ENCODE peak calls at places on chromosomes 12 and 14, in ten cellular contexts. N is left ventricle myocardium inferior; P is tibial nerve; T is colonic mucosa; D is right cardiac atrium; Y is HCT116; K is lower leg skin; E is GM12865; G is CD8-positive, alpha-beta memory T cell; U is mammary epithelial cell. B is an unnamed sample.

GRCh38 chr14:99576761-99577705 is 27.0 kb downstream of the CCDC85C start:
- DNase-seq in E (no peak), G (no peak), K (no peak), Y (no peak), P (no peak), T (no peak), D (no peak), N (no peak), U (no peak), B (no peak)

GRCh38 chr12:120960657-120961056 is 17.7 kb upstream of the HNF1A start:
- DNase-seq in G (no peak), Y (no peak), U (no peak), P (no peak), T (no peak), N (no peak), E (peak), D (no peak), K (no peak), B (no peak)

GRCh38 chr14:58864751-58865519 is 227.2 kb downstream of the DACT1 start:
- DNase-seq in N (no peak), T (no peak), U (no peak), P (no peak), G (no peak), Y (no peak), K (no peak), E (no peak), D (no peak), B (no peak)

GRCh38 chr12:70928066-70928465 is 7.5 kb upstream of the PTPRR start:
- DNase-seq in K (no peak), P (no peak), G (no peak), D (no peak), U (no peak), Y (no peak), T (no peak), E (no peak), N (no peak), B (no peak)

GRCh38 chr12:31089072-31089471 is 15.4 kb downstream of the DDX11 start:
- DNase-seq in D (no peak), T (no peak), E (no peak), U (no peak), N (no peak), K (no peak), P (no peak), G (no peak), Y (no peak), B (no peak)

GRCh38 chr12:68454855-68455254 is 122.7 kb upstream of the MDM1 start:
- DNase-seq in P (no peak), G (no peak), T (no peak), Y (no peak), E (no peak), D (no peak), K (no peak), N (no peak), U (no peak), B (no peak)

GRCh38 chr12:42296503-42297109 is 29.3 kb downstream of the ZCRB1 start:
- DNase-seq in P (no peak), Y (no peak), D (no peak), K (no peak), E (peak), U (no peak), T (no peak), G (no peak), N (no peak), B (no peak)

GRCh38 chr14:54440870-54441868 is at the start of gene CNIH1:
- DNase-seq in G (peak), E (peak), N (peak), T (peak), K (peak), P (peak), U (peak), D (peak), Y (peak), B (peak)

GRCh38 chr14:87990687-87991086 is 2.3 kb downstream of the GALC start:
- DNase-seq in Y (no peak), G (no peak), D (no peak), N (no peak), K (peak), P (no peak), E (no peak), U (no peak), T (no peak), B (no peak)

GRCh38 chr12:48356041-48356768 is 5.5 kb upstream of the ZNF641 start:
- DNase-seq in U (peak), P (no peak), E (no peak), K (no peak), T (no peak), N (no peak), G (no peak), D (no peak), Y (no peak), B (no peak)

GRCh38 chr12:16949351-16949750 is 343.4 kb upstream of the LMO3 start:
- DNase-seq in G (no peak), N (no peak), K (no peak), U (no peak), D (no peak), Y (no peak), E (no peak), T (no peak), P (no peak), B (no peak)

GRCh38 chr12:105993766-105994165 is 145.0 kb downstream of the NUAK1 start:
- DNase-seq in G (no peak), P (no peak), T (no peak), D (peak), E (no peak), K (no peak), N (no peak), Y (no peak), U (no peak), B (no peak)
- H3K4me3 ChIP-seq in G (no peak), P (no peak), T (no peak), D (no peak), E (no peak), K (no peak), N (no peak), Y (no peak), U (no peak), B (no peak)

GRCh38 chr12:26389303-26389702 is 193.9 kb downstream of the SSPN start:
- DNase-seq in K (no peak), T (no peak), U (no peak), Y (no peak), G (no peak), N (no peak), P (no peak), D (no peak), E (no peak), B (no peak)
- H3K4me3 ChIP-seq in K (no peak), T (no peak), U (no peak), Y (no peak), G (no peak), N (no peak), P (no peak), D (no peak), E (no peak), B (no peak)

DNA sequence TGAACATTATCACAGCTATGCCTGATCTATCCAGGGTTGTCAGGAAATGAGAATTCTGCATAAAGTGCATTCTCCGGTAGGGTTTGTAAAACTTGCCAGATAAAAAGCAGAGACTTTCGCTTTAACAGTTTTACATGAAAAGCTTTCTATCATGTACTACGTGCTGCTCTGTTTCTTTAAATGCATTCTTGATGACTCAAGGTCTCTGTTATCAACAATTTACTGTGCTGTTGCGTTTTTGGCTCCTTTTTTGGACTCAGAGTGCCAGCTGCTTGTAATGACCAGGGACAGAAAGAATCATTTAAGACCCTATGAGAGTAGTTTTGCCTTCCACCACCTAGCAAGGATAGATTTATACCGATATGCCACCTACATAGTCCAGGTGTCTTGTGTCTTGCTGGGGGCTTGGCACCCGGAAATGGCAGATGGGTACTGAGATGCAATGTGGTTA is 371.1 kb downstream of the BTG1 start:
- DNase-seq in G (no peak), U (peak), P (no peak), N (no peak), D (no peak), K (no peak), T (no peak), Y (no peak), E (peak), B (no peak)
- H3K4me3 ChIP-seq in G (peak), U (no peak), P (no peak), N (no peak), D (peak), K (no peak), T (no peak), Y (no peak), E (no peak), B (no peak)

GRCh38 chr12:116318738-116319050 is 41.2 kb upstream of the MED13L start:
- DNase-seq in N (no peak), Y (no peak), T (no peak), E (no peak), D (no peak), K (peak), P (no peak), U (no peak), G (no peak), B (no peak)
- H3K4me3 ChIP-seq in N (no peak), Y (no peak), T (no peak), E (no peak), D (no peak), K (no peak), P (no peak), U (no peak), G (no peak), B (peak)

GRCh38 chr12:86574143-86574542 is 318.0 kb upstream of the MGAT4C start:
- DNase-seq in P (no peak), G (no peak), U (no peak), N (no peak), T (no peak), Y (no peak), E (no peak), D (no peak), K (no peak), B (no peak)

GRCh38 chr12:86572455-86572854 is 316.3 kb upstream of the MGAT4C start:
- DNase-seq in K (no peak), U (no peak), Y (no peak), N (no peak), D (no peak), E (no peak), P (no peak), G (no peak), T (no peak), B (no peak)
- H3K4me3 ChIP-seq in K (no peak), U (no peak), Y (no peak), N (no peak), D (no peak), E (no peak), P (no peak), G (no peak), T (no peak), B (no peak)

GRCh38 chr14:103127356-103127755 is 4.1 kb downstream of the TNFAIP2 start:
- DNase-seq in K (no peak), P (no peak), E (no peak), N (peak), G (no peak), D (peak), U (no peak), Y (no peak), T (peak), B (peak)

GRCh38 chr14:103129301-103130016 is 6.2 kb downstream of the TNFAIP2 start:
- DNase-seq in Y (no peak), P (no peak), G (no peak), K (no peak), N (no peak), U (peak), E (no peak), T (no peak), D (no peak), B (peak)

GRCh38 chr14:103128631-103129300 is 5.5 kb downstream of the TNFAIP2 start:
- DNase-seq in P (no peak), D (peak), U (peak), T (no peak), N (peak), G (no peak), E (no peak), K (no peak), Y (no peak), B (peak)

GRCh38 chr14:103126873-103127304 is 3.6 kb downstream of the TNFAIP2 start:
- DNase-seq in E (no peak), P (no peak), T (peak), G (no peak), N (peak), U (peak), Y (no peak), D (peak), K (no peak), B (peak)

DNA sequence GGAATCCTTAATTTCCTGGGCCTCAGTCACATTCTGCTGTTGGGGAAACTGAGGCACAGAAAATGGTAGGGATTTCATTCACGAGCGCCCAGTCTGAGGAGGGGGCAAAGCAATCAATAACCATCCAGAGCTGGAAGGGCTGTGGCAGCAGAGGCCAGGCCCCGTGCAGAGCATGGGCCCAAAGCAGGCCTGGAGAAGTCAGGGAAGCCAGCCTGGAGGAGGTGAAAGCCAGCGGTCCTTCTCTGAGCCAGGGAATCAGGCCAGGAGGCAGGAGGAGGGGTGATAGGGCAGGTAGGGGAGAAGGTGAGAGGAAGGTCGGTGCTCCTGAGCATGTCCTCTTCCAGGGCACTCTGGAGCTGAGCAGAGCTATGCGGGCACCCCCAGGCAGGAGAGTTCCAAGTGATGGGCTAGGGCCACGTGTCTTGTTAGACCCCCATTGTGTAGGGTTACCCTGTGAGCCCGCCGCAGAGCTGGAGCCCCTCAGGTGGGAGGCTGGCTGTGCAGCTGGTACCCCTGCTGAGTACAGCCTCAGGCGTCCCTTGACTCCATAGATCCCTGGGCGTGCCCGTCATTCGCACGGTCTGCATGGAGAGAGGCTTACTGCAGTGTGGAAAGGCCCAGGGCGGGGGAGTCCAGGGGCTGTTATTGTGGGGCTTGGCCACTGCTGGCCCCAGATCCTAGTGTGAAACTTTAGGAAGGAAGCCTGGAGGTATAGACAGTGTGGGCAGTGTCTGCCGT is 4.8 kb downstream of the TNFAIP2 start:
- DNase-seq in K (no peak), N (no peak), P (no peak), Y (no peak), T (peak), G (no peak), D (peak), E (no peak), U (no peak), B (no peak)
- H3K4me3 ChIP-seq in K (no peak), N (peak), P (no peak), Y (no peak), T (no peak), G (no peak), D (no peak), E (no peak), U (no peak), B (no peak)

B was measured in kidney.